ENCODE peak calls at places on chromosome 6, in nine cellular contexts. N, L, X, I, O, M, J, E and D are unnamed samples.

GRCh38 chr6:163554663-163555062 is 140.1 kb downstream of the QKI start:
- DNase-seq in N (no peak), L (no peak), X (peak), I (peak), O (peak), M (no peak), J (peak), E (peak), D (no peak)

GRCh38 chr6:91299544-91300491 is 712.9 kb upstream of the MAP3K7 start:
- DNase-seq in N (no peak), L (peak), X (peak), I (no peak), O (peak), M (peak), J (peak), E (peak), D (no peak)

GRCh38 chr6:112311950-112312547 is 35.1 kb upstream of the RFPL4B start:
- DNase-seq in N (no peak), L (no peak), X (no peak), I (peak), O (no peak), M (no peak), J (no peak), E (no peak), D (no peak)

GRCh38 chr6:34912715-34913464 is 23.8 kb downstream of the ANKS1A start:
- DNase-seq in N (no peak), L (no peak), X (no peak), I (peak), O (no peak), M (no peak), J (no peak), E (no peak), D (no peak)

GRCh38 chr6:129269891-129270290 is 387.0 kb downstream of the LAMA2 start:
- DNase-seq in N (no peak), L (no peak), X (no peak), I (no peak), O (no peak), M (no peak), J (no peak), E (no peak), D (no peak)

GRCh38 chr6:125986956-125987617 is 747 bp downstream of the TRMT11 start:
- DNase-seq in N (no peak), L (no peak), X (no peak), I (peak), O (no peak), M (no peak), J (no peak), E (no peak), D (no peak)

GRCh38 chr6:162478191-162478642 is 249.3 kb downstream of the PRKN start:
- DNase-seq in N (no peak), L (no peak), X (no peak), I (no peak), O (peak), M (peak), J (no peak), E (no peak), D (no peak)

GRCh38 chr6:71393471-71393870 is 104.9 kb downstream of the OGFRL1 start:
- DNase-seq in N (no peak), L (no peak), X (no peak), I (no peak), O (no peak), M (no peak), J (no peak), E (no peak), D (no peak)

GRCh38 chr6:106608080-106608668 is 21.1 kb downstream of the RTN4IP1 start:
- DNase-seq in N (no peak), L (no peak), X (peak), I (peak), O (no peak), M (no peak), J (no peak), E (peak), D (peak)

GRCh38 chr6:94350833-94351232 is 931.5 kb upstream of the EPHA7 start:
- DNase-seq in N (no peak), L (no peak), X (no peak), I (no peak), O (no peak), M (no peak), J (no peak), E (no peak), D (no peak)

GRCh38 chr6:125524356-125524755 is 222.6 kb upstream of the HDDC2 start:
- DNase-seq in N (no peak), L (no peak), X (no peak), I (no peak), O (no peak), M (no peak), J (no peak), E (no peak), D (no peak)

GRCh38 chr6:149190228-149190831 is 127.2 kb upstream of the TAB2 start:
- DNase-seq in N (no peak), L (no peak), X (peak), I (peak), O (peak), M (no peak), J (peak), E (peak), D (peak)

GRCh38 chr6:105896821-105897095 is 189.4 kb upstream of the PRDM1 start:
- DNase-seq in N (no peak), L (no peak), X (no peak), I (no peak), O (no peak), M (no peak), J (no peak), E (no peak), D (no peak)

GRCh38 chr6:25882066-25882496 is 8.0 kb upstream of the SLC17A3 start:
- DNase-seq in N (no peak), L (no peak), X (peak), I (no peak), O (peak), M (peak), J (no peak), E (peak), D (no peak)

GRCh38 chr6:74410630-74411029 is 714.6 kb downstream of the CD109 start:
- DNase-seq in N (no peak), L (no peak), X (no peak), I (no peak), O (no peak), M (no peak), J (no peak), E (no peak), D (no peak)

GRCh38 chr6:109978174-109979032 is at the start of gene GPR6:
- DNase-seq in N (no peak), L (no peak), X (peak), I (peak), O (peak), M (peak), J (peak), E (peak), D (peak)

GRCh38 chr6:52995913-52996685 is 1.0 kb upstream of the GSTA4 start:
- DNase-seq in N (peak), L (peak), X (peak), I (peak), O (peak), M (peak), J (peak), E (peak), D (peak)

GRCh38 chr6:145278163-145278807 is 457.0 kb downstream of the EPM2A start:
- DNase-seq in N (no peak), L (no peak), X (no peak), I (no peak), O (no peak), M (no peak), J (no peak), E (no peak), D (no peak)

GRCh38 chr6:167477688-167478087 is 152.8 kb downstream of the TTLL2 start:
- DNase-seq in N (peak), L (no peak), X (no peak), I (no peak), O (no peak), M (no peak), J (no peak), E (no peak), D (no peak)

GRCh38 chr6:14596410-14596809 is 478.8 kb downstream of the CD83 start:
- DNase-seq in N (no peak), L (peak), X (peak), I (peak), O (no peak), M (no peak), J (peak), E (no peak), D (no peak)

GRCh38 chr6:53326372-53327016 is 22.3 kb downstream of the ELOVL5 start:
- DNase-seq in N (no peak), L (peak), X (peak), I (peak), O (peak), M (peak), J (peak), E (peak), D (peak)

GRCh38 chr6:96899019-96899418 is 1.3 kb upstream of the NDUFAF4 start:
- DNase-seq in N (no peak), L (no peak), X (peak), I (peak), O (peak), M (no peak), J (peak), E (peak), D (peak)

GRCh38 chr6:25706314-25707014 is 48.1 kb upstream of the SLC17A4 start:
- DNase-seq in N (no peak), L (no peak), X (peak), I (peak), O (no peak), M (no peak), J (peak), E (no peak), D (no peak)

GRCh38 chr6:16252696-16253299 is 14.4 kb downstream of the GMPR start:
- DNase-seq in N (no peak), L (no peak), X (no peak), I (no peak), O (no peak), M (no peak), J (no peak), E (no peak), D (no peak)

GRCh38 chr6:147711511-147711910 is 203.0 kb downstream of the SAMD5 start:
- DNase-seq in N (no peak), L (no peak), X (no peak), I (no peak), O (no peak), M (no peak), J (no peak), E (no peak), D (no peak)

GRCh38 chr6:22476811-22477210 is 92.6 kb upstream of the HDGFL1 start:
- DNase-seq in N (no peak), L (no peak), X (no peak), I (no peak), O (no peak), M (no peak), J (no peak), E (no peak), D (no peak)

DNA sequence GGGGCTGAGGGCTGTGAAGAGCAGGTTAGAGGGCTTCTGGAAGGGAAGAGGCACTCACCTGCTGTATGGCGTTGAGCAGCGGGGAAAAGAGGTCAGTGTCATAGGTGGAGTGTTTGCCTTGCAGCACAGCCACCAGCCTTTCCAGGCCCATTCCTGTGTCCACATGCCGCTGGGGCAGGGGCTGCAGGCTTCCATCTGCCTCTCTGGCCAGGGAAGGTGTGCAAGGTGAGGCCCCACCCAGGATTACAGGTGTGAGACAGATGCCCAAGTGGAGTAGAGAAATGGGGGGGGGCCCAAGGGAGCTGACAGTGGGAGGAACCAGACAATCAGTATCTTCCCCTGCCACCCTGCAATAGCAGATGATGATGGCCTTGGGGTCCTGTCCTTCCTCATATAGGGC is 2.9 kb downstream of the AARS2 start:
- DNase-seq in N (no peak), L (no peak), X (no peak), I (no peak), O (no peak), M (no peak), J (no peak), E (no peak), D (no peak)
- H3K4me3 ChIP-seq in N (no peak), L (no peak), X (no peak), I (no peak), O (no peak), M (no peak), J (no peak), E (no peak), D (no peak)

DNA sequence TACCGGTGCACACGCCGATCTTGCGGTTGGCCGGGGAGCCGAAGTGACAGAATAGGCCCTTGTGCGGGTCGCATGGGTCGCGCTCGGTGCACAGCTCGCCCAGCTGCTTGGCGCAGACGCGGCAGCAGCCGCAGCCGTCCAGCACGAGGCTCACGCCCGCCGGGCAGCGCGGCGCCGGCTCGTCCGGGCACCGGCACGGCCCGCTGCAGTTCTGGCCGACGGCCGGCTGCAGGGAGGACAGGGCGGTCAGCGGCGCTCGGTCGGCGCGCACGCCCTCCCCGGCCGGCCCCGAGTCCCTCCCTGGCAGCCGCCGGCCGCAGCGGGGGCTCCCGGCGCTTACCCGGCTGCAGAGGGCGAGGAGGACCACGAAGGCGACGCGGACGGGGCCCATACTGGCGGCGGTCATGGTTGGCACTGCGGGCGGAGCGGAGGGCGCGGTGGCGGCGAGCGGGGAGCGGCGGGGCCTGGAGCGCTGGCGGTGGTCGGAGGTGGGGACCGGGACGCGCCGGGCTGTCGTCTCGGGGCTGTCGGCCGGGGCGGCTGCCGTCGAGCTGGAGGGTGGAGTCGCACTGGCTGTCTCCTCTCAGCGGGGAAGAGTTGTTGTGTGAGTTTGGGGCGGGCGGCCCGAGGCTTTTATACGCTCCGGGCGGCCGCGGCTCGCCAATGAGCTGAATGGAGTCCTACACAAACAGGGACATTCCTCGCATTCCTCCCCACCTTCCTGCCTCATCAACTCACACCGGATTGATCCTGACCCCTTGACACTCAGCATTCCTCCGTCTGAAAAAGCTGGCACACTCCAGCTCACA is at the start of gene CCN2:
- DNase-seq in N (peak), L (peak), X (peak), I (no peak), O (peak), M (peak), J (peak), E (peak), D (peak)
- TF ChIP-seq POLR2A in N (peak), L (no peak), X (peak), I (no peak), O (no peak), M (peak), J (peak), E (peak), D (peak)

DNA sequence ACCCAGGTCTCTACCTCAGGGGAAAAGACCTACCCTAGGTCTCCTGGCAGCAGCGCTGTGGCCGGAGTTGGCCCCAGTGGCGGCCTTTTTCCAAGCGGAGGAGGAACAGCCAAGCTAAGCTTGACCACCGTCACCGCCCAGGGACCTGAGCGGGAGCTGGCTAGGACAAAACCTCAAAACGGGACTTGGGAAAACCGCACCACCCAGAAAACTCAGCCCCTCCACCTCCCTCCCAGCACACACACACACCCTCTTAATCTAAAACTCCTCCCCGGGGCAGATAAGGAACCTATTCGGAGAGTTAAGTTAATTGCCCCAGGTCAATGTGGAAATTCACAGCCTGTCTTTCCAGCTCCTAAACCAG is 2.7 kb upstream of the TRERF1 start:
- DNase-seq in N (no peak), L (no peak), X (no peak), I (peak), O (peak), M (no peak), J (no peak), E (peak), D (no peak)
- H3K4me3 ChIP-seq in N (peak), L (peak), X (no peak), I (peak), O (peak), M (peak), J (no peak), E (peak), D (no peak)

GRCh38 chr6:38860041-38860440 is 144.9 kb downstream of the DNAH8 start:
- DNase-seq in N (no peak), L (no peak), X (no peak), I (no peak), O (no peak), M (no peak), J (no peak), E (no peak), D (no peak)
- TF ChIP-seq POLR2A in N (no peak), L (no peak), X (no peak), I (no peak), O (no peak), M (no peak), J (no peak), E (no peak), D (no peak)

DNA sequence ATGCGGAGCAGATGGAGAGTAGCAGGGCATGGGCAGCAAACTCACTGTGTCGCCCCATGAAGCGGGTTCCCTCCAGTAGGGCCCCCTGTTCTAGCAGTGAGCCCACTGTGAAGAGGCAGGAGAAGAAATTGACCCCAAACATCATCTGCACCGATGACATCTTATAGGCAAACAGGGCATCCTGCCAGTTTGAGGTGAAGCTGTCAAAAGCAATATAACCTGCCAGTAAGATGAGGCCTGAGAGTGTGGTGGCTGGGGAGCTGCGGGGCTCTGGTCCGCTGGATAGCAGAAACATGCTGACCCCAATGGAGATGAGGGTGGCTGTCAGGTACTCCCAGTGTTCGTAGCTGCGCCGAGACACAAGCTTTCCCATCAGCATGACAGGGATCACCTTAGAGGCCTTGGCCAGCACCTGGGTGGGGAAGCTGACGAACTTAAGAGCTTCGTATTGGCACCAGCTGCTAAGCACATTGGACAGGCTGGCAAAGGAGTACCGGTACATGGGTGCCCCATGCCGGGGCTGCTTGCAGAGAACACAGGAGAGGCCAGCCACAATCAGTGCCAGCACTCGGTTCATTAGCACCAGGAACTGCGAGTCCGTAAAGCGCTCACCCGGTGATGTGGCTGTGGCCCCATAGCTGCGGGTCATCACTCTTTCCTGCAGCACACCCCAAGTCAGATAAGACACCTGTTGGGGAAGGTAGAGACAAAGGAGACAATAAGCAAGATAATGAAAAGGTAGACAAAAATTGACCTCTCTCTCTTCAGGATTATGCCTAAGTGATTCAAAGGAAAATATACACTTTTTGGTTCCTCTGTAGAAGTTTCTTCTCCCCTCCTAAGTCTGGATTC is 2.1 kb downstream of the SLC35B2 start:
- DNase-seq in N (no peak), L (no peak), X (no peak), I (peak), O (no peak), M (no peak), J (no peak), E (no peak), D (no peak)
- H3K4me3 ChIP-seq in N (no peak), L (no peak), X (no peak), I (peak), O (no peak), M (no peak), J (no peak), E (no peak), D (no peak)

DNA sequence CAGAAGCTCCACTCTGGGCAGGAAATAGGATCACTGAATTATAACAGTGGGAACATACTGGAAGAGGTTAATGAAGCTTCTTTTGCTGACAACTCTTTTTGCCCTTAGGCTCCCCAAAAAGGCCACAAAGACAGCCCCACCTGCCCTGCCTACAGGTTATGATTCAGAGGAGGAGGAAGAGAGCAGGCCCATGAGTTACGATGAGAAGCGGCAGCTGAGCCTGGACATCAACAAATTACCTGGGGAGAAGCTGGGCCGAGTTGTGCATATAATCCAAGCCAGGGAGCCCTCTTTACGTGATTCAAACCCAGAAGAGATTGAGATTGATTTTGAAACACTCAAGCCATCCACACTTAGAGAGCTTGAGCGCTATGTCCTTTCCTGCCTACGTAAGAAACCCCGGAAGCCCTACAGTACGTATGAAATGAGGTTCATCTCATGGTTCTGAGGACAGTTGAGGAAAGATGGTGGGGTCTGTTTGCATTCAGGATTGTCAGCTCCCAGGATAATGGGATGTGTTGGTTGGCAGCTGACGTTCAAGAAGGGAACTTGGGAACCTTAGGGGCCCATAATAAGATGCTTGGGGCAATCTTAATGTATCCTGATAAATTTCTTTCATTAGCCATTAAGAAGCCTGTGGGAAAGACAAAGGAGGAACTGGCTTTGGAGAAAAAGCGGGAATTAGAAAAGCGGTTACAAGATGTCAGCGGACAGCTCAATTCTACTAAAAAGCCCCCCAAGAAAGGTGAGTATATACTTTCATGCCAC is 11.5 kb downstream of the BRD2 start:
- DNase-seq in N (no peak), L (no peak), X (no peak), I (no peak), O (no peak), M (no peak), J (no peak), E (no peak), D (no peak)
- TF ChIP-seq POLR2A in N (no peak), L (no peak), X (no peak), I (no peak), O (no peak), M (no peak), J (no peak), E (no peak), D (no peak)